ENCODE peak calls at places on chromosomes 6 and 20, in six cellular contexts. O is fibroblast of pulmonary artery; Y is spleen; M is CD4-positive, alpha-beta T cell; W is dorsolateral prefrontal cortex; C is psoas muscle. D is an unnamed sample.

GRCh38 chr20:51593584-51593983 is 51.1 kb upstream of the NFATC2 start:
- DNase-seq in W (no peak), O (no peak), C (no peak), Y (no peak), M (no peak), D (no peak)

GRCh38 chr20:9059931-9060330 is 9.0 kb upstream of the PLCB4 start:
- DNase-seq in M (no peak), C (no peak), W (no peak), O (peak; percentile 17), Y (no peak), D (no peak)

GRCh38 chr20:32050851-32051556 is 1.0 kb upstream of the HCK start:
- DNase-seq in W (peak; percentile 19), C (peak; percentile 68), Y (peak; percentile 93), O (no peak), M (no peak), D (no peak)

GRCh38 chr6:33197431-33198048 is 2.9 kb downstream of the RXRB start:
- DNase-seq in M (peak; percentile 19), Y (peak; percentile 75), W (peak; percentile 45), C (peak; percentile 63), O (peak; percentile 79), D (peak; percentile 38)

GRCh38 chr6:37572340-37572739 is 72.6 kb upstream of the CCDC167 start:
- DNase-seq in C (no peak), W (no peak), M (no peak), Y (no peak), O (no peak), D (no peak)

GRCh38 chr20:62835931-62836861 is 19.3 kb downstream of the COL9A3 start:
- DNase-seq in W (no peak), M (no peak), Y (peak; percentile 71), C (peak; percentile 56), O (no peak), D (no peak)

GRCh38 chr6:10421508-10422281 is 6.8 kb upstream of the TFAP2A start:
- DNase-seq in Y (no peak), M (no peak), W (no peak), C (no peak), O (no peak), D (no peak)

GRCh38 chr6:3796396-3796795 is 44.9 kb upstream of the PXDC1 start:
- DNase-seq in M (no peak), W (peak; percentile 33), C (no peak), Y (no peak), O (peak; percentile 69), D (no peak)

GRCh38 chr20:31718952-31719643 is 3.6 kb downstream of the BCL2L1 start:
- DNase-seq in C (no peak), O (no peak), W (no peak), M (no peak), Y (no peak), D (peak; percentile 25)

GRCh38 chr6:131660195-131660594 is 23.1 kb downstream of the ENPP3 start:
- DNase-seq in O (peak; percentile 20), Y (no peak), C (no peak), M (no peak), W (no peak), D (no peak)

GRCh38 chr20:35984382-35984781 is 16.0 kb downstream of the CNBD2 start:
- DNase-seq in O (no peak), C (no peak), W (no peak), M (no peak), Y (no peak), D (no peak)

GRCh38 chr6:36983538-36983937 is 2.5 kb downstream of the MTCH1 start:
- DNase-seq in W (no peak), M (no peak), C (no peak), Y (no peak), O (no peak), D (no peak)

GRCh38 chr6:149990672-149991402 is 27.1 kb downstream of the ULBP1 start:
- DNase-seq in W (no peak), Y (no peak), O (no peak), C (no peak), M (no peak), D (peak; percentile 49)

GRCh38 chr6:53154071-53154470 is 5.4 kb upstream of the GCM1 start:
- DNase-seq in W (no peak), C (no peak), O (no peak), Y (no peak), M (no peak), D (no peak)

GRCh38 chr6:95917034-95917433 is 98.7 kb upstream of the FUT9 start:
- DNase-seq in M (no peak), Y (no peak), W (no peak), O (no peak), C (no peak), D (no peak)

GRCh38 chr6:137736048-137736846 is 130.8 kb upstream of the TNFAIP3 start:
- DNase-seq in Y (no peak), O (no peak), W (no peak), M (no peak), C (no peak), D (peak; percentile 35)

GRCh38 chr6:47407295-47408281 is 70.0 kb upstream of the CD2AP start:
- DNase-seq in W (no peak), O (peak; percentile 11), M (no peak), Y (no peak), C (no peak), D (no peak)

GRCh38 chr6:143691900-143692572 is 14.3 kb downstream of the PHACTR2 start:
- DNase-seq in O (no peak), C (no peak), M (no peak), W (no peak), Y (no peak), D (no peak)

GRCh38 chr6:169666441-169666840 is 35.4 kb downstream of the WDR27 start:
- DNase-seq in C (no peak), Y (no peak), W (peak; percentile 3), M (no peak), O (no peak), D (no peak)

GRCh38 chr6:23994013-23994412 is 132.0 kb upstream of the NRSN1 start:
- DNase-seq in C (no peak), O (no peak), W (no peak), M (no peak), Y (no peak), D (no peak)

GRCh38 chr6:160767019-160767646 is 65.1 kb downstream of the PLG start:
- DNase-seq in W (peak; percentile 69), O (peak; percentile 51), Y (peak; percentile 80), C (peak; percentile 59), M (peak; percentile 35), D (peak; percentile 62)

GRCh38 chr6:22082278-22082677 is 214.6 kb downstream of the PRL start:
- DNase-seq in C (no peak), Y (no peak), W (no peak), O (peak; percentile 38), M (no peak), D (no peak)

GRCh38 chr20:1353956-1354355 is 25.0 kb upstream of the SDCBP2 start:
- DNase-seq in M (no peak), C (no peak), W (no peak), O (no peak), Y (no peak), D (no peak)

DNA sequence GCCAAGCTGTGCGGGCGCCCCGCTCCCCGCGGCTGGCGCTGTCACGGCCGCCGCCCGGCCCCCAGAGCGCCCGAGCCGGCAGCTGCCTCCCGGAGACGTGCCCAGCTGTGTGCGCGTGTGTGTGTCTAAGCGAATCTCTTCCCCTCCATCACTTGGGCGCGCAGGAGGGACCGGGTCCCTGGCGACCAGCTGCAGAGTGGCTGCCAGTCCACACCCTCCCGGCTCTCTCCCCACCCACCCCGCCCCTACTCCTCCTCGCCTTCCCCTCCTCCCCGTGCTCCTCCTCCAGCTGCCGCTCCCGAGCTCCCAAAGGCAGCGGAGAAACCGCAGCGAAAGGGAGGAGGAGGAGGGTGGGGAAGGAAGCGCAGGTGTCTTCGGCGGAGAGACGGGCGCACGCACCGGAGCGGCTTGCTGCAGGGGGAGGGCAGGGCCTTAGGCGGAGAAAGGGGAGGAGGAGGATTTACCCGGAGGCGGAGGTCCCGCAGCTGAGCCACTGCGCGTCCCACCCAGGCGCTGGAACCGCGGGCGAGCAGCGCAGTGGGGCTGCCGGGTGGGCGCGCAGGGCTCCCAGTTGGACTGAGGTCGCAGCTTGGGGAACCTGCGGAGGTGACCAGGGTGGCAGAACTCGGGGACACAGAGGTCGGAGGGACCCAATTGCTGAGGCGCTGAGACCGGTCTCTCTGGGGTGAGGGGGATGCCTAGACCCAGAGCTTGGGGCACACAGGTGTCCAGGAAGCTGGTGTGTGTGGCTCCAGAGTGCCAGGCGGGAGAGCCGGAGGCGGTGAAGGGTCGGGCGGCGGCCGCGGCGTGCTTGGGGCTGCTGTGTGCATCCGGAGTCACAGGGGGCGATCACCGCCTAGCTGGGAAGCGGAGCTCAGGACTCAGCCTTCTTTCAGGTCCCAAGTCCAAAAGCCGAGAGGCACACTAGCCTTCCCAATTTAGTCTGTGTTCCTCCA is at the start of gene HS3ST5:
- DNase-seq in O (peak; percentile 8), M (no peak), W (peak; percentile 75), Y (peak; percentile 72), C (peak; percentile 64), D (peak; percentile 12)
- TF ChIP-seq CTCF in O (peak; percentile 13), M (no peak), W (peak; percentile 62), Y (no peak), C (peak; percentile 23), D (no peak)

DNA sequence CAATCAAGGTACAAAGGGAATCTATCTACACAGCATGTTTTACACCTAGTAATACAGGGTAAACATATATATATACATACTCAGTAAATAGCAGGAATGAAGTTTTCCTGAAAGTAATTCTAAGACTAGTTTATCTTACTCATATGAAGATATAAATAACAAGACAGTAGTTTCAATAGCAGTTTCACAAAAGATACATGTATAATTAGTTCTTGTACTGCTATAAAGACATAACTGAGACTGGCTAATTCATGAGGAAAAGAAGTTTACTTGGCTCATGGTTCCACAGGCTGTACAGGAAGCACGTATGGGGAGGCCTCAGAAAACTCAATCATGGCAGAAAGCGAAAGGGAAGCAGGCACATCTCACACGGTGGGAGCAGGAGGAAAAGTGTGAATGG is 16.9 kb downstream of the RARS2 start:
- DNase-seq in W (no peak), Y (no peak), O (no peak), M (no peak), C (no peak), D (no peak)
- TF ChIP-seq CTCF in W (no peak), Y (no peak), O (no peak), M (no peak), C (no peak), D (no peak)

DNA sequence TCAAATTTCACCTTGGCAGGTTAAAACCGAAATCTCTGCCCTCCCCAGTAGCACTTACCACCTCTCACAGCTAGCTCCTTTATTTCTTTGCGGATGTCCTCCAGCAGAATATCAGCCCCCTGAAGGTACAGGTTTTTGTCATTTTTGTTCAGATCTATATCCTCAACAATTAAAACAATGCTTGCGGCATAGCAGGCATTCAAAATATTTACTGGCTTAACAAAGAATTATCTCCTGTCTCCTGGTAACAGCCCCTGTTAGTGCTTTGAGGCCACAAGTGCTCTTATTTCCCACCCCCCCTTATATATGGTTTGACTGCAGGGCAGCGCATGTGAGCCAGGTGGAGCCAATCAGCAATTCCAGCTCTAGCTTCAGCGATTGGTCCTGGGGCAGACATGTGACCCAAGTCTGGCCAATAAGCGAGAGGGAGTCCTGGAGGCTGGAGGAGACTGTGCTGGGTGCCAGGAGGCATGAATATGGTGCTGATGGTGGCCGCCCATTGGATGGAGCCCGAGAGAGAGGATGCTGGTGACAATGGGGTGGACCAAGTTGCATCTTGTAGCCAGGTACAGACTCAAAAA is 21.0 kb downstream of the SULF2 start:
- DNase-seq in Y (no peak), W (no peak), C (no peak), M (no peak), O (no peak), D (peak; percentile 9)
- TF ChIP-seq CTCF in Y (no peak), W (no peak), C (no peak), M (no peak), O (no peak), D (no peak)

DNA sequence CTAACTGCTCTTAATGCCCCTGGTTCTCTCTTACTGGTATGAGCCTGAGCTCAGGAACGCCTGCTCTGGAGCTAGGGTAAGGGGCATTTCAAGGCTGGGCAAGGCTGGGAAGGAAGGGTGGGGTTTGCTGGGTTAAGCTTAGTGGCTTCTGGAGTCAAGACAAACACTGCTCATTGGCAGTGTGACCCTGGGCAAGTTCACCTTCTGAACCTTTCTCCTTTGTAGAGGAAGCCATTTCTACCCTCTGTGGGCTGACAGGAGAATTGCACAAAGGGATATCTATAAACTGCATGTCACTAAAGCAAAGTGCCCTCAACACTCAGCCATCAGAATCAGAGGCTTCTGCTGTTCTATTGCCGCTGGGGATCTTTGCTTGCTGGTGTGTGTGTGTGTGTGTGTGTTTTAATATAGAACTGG is 20.3 kb upstream of the LRRN4 start:
- DNase-seq in M (no peak), W (no peak), Y (no peak), O (peak; percentile 26), C (no peak), D (no peak)
- TF ChIP-seq CTCF in M (no peak), W (no peak), Y (no peak), O (peak; percentile 31), C (peak; percentile 27), D (no peak)

D was measured in activated CD8-positive, alpha-beta T cell treated with anti-CD3 and anti-CD28 coated beads for 36 hours.